ENCODE peak calls at places on chromosomes 16 and 17, in four cellular contexts. One of them, this sample, is unnamed.
A peak's percentile ranks its signal among the peaks of the same experiment; 100 is the strongest.

GRCh38 chr17:77810536-77810935 is 148.0 kb upstream of the TNRC6C start:
- DNase-seq in effector CD4-positive, alpha-beta T cell: no peak
- DNase-seq in NCI-H2081: no peak
- DNase-seq in foreskin keratinocyte: peak; percentile 47
- DNase-seq in this sample: no peak

GRCh38 chr16:2154533-2155090 is 970 bp upstream of the TRAF7 start:
- DNase-seq in effector CD4-positive, alpha-beta T cell: no peak
- DNase-seq in NCI-H2081: no peak
- DNase-seq in foreskin keratinocyte: no peak
- DNase-seq in this sample: no peak

GRCh38 chr16:88781140-88782077 is 3.6 kb downstream of the PIEZO1 start:
- DNase-seq in effector CD4-positive, alpha-beta T cell: peak; percentile 53
- DNase-seq in NCI-H2081: no peak
- DNase-seq in foreskin keratinocyte: peak; percentile 22
- DNase-seq in this sample: no peak

GRCh38 chr16:2250652-2251280 is 621 bp downstream of the ECI1 start:
- DNase-seq in effector CD4-positive, alpha-beta T cell: peak; percentile 16
- DNase-seq in NCI-H2081: no peak
- DNase-seq in foreskin keratinocyte: peak; percentile 49
- DNase-seq in this sample: no peak

GRCh38 chr17:18988546-18989173 is 15.9 kb downstream of the FAM83G start:
- DNase-seq in effector CD4-positive, alpha-beta T cell: no peak
- DNase-seq in NCI-H2081: no peak
- DNase-seq in foreskin keratinocyte: no peak
- DNase-seq in this sample: no peak

GRCh38 chr17:57755479-57756070 is 10.5 kb upstream of the CCDC182 start:
- DNase-seq in effector CD4-positive, alpha-beta T cell: no peak
- DNase-seq in NCI-H2081: no peak
- DNase-seq in foreskin keratinocyte: no peak
- DNase-seq in this sample: no peak

GRCh38 chr16:30543067-30543466 is 8.4 kb upstream of the ZNF747 start:
- DNase-seq in effector CD4-positive, alpha-beta T cell: no peak
- DNase-seq in NCI-H2081: no peak
- DNase-seq in foreskin keratinocyte: no peak
- DNase-seq in this sample: no peak

GRCh38 chr17:78879679-78880186 is 23.3 kb downstream of the CEP295NL start:
- DNase-seq in effector CD4-positive, alpha-beta T cell: no peak
- DNase-seq in NCI-H2081: no peak
- DNase-seq in foreskin keratinocyte: no peak
- DNase-seq in this sample: no peak

GRCh38 chr17:57084361-57084801 is 665 bp upstream of the AKAP1 start:
- DNase-seq in effector CD4-positive, alpha-beta T cell: no peak
- DNase-seq in NCI-H2081: no peak
- DNase-seq in foreskin keratinocyte: peak; percentile 75
- DNase-seq in this sample: no peak

GRCh38 chr17:21242780-21243515 is 10.3 kb downstream of the NATD1 start:
- DNase-seq in effector CD4-positive, alpha-beta T cell: no peak
- DNase-seq in NCI-H2081: no peak
- DNase-seq in foreskin keratinocyte: no peak
- DNase-seq in this sample: no peak

GRCh38 chr17:66309793-66310192 is 7.4 kb downstream of the PRKCA start:
- DNase-seq in effector CD4-positive, alpha-beta T cell: no peak
- DNase-seq in NCI-H2081: no peak
- DNase-seq in foreskin keratinocyte: no peak
- DNase-seq in this sample: no peak

GRCh38 chr17:21033350-21033749 is 9.5 kb downstream of the USP22 start:
- DNase-seq in effector CD4-positive, alpha-beta T cell: no peak
- DNase-seq in NCI-H2081: no peak
- DNase-seq in foreskin keratinocyte: no peak
- DNase-seq in this sample: no peak

GRCh38 chr16:87017388-87018012 is 299.7 kb downstream of the C16orf95 start:
- DNase-seq in effector CD4-positive, alpha-beta T cell: no peak
- DNase-seq in NCI-H2081: no peak
- DNase-seq in foreskin keratinocyte: peak; percentile 91
- DNase-seq in this sample: peak; percentile 11

GRCh38 chr16:730666-731509 is 4.0 kb downstream of the HAGHL start:
- DNase-seq in effector CD4-positive, alpha-beta T cell: no peak
- DNase-seq in NCI-H2081: no peak
- DNase-seq in foreskin keratinocyte: no peak
- DNase-seq in this sample: no peak

GRCh38 chr17:73546770-73547345 is 97.4 kb downstream of the SDK2 start:
- DNase-seq in effector CD4-positive, alpha-beta T cell: no peak
- DNase-seq in NCI-H2081: no peak
- DNase-seq in foreskin keratinocyte: peak; percentile 79
- DNase-seq in this sample: peak; percentile 43

GRCh38 chr17:12730931-12731521 is 58.3 kb upstream of the ARHGAP44 start:
- DNase-seq in effector CD4-positive, alpha-beta T cell: no peak
- DNase-seq in NCI-H2081: no peak
- DNase-seq in foreskin keratinocyte: no peak
- DNase-seq in this sample: no peak

GRCh38 chr16:75742424-75743047 is 16.2 kb upstream of the CPHXL start:
- DNase-seq in effector CD4-positive, alpha-beta T cell: no peak
- DNase-seq in NCI-H2081: no peak
- DNase-seq in foreskin keratinocyte: no peak
- DNase-seq in this sample: no peak

GRCh38 chr17:58378895-58379824 is 27.2 kb upstream of the SUPT4H1 start:
- DNase-seq in effector CD4-positive, alpha-beta T cell: no peak
- DNase-seq in NCI-H2081: no peak
- DNase-seq in foreskin keratinocyte: no peak
- DNase-seq in this sample: no peak

GRCh38 chr17:35609831-35610230 is 22.7 kb downstream of the AP2B1 start:
- DNase-seq in effector CD4-positive, alpha-beta T cell: no peak
- DNase-seq in NCI-H2081: no peak
- DNase-seq in foreskin keratinocyte: no peak
- DNase-seq in this sample: no peak

GRCh38 chr17:21066394-21066793 is 23.6 kb upstream of the USP22 start:
- DNase-seq in effector CD4-positive, alpha-beta T cell: no peak
- DNase-seq in NCI-H2081: no peak
- DNase-seq in foreskin keratinocyte: no peak
- DNase-seq in this sample: no peak

GRCh38 chr17:59361386-59361785 is 29.9 kb downstream of the YPEL2 start:
- DNase-seq in effector CD4-positive, alpha-beta T cell: peak; percentile 7
- DNase-seq in NCI-H2081: no peak
- DNase-seq in foreskin keratinocyte: peak; percentile 71
- DNase-seq in this sample: no peak

GRCh38 chr17:68707032-68707431 is 105.9 kb upstream of the FAM20A start:
- DNase-seq in effector CD4-positive, alpha-beta T cell: no peak
- DNase-seq in NCI-H2081: no peak
- DNase-seq in foreskin keratinocyte: peak; percentile 66
- DNase-seq in this sample: no peak

GRCh38 chr16:80346160-80346632 is 194.6 kb upstream of the DYNLRB2 start:
- DNase-seq in effector CD4-positive, alpha-beta T cell: no peak
- DNase-seq in NCI-H2081: no peak
- DNase-seq in foreskin keratinocyte: no peak
- DNase-seq in this sample: no peak

GRCh38 chr16:50326835-50327465 is 41.8 kb downstream of the BRD7 start:
- DNase-seq in effector CD4-positive, alpha-beta T cell: peak; percentile 58
- DNase-seq in NCI-H2081: no peak
- DNase-seq in foreskin keratinocyte: peak; percentile 29
- DNase-seq in this sample: no peak

GRCh38 chr17:69047368-69048263 is 13.1 kb downstream of the ABCA9 start:
- DNase-seq in effector CD4-positive, alpha-beta T cell: no peak
- DNase-seq in NCI-H2081: no peak
- DNase-seq in foreskin keratinocyte: peak; percentile 53
- DNase-seq in this sample: peak; percentile 12

GRCh38 chr17:900336-900735 is 79.2 kb downstream of the NXN start:
- DNase-seq in effector CD4-positive, alpha-beta T cell: no peak
- DNase-seq in NCI-H2081: no peak
- DNase-seq in foreskin keratinocyte: peak; percentile 52
- DNase-seq in this sample: no peak

GRCh38 chr17:83145358-83145738 is 65.9 kb downstream of the METRNL start:
- DNase-seq in effector CD4-positive, alpha-beta T cell: no peak
- DNase-seq in NCI-H2081: no peak
- DNase-seq in foreskin keratinocyte: no peak
- DNase-seq in this sample: no peak

GRCh38 chr17:72031219-72031906 is 89.5 kb upstream of the SOX9 start:
- DNase-seq in effector CD4-positive, alpha-beta T cell: no peak
- DNase-seq in NCI-H2081: peak; percentile 17
- DNase-seq in foreskin keratinocyte: no peak
- DNase-seq in this sample: no peak

GRCh38 chr16:56413381-56413780 is 12.0 kb downstream of the AMFR start:
- DNase-seq in effector CD4-positive, alpha-beta T cell: no peak
- DNase-seq in NCI-H2081: no peak
- DNase-seq in foreskin keratinocyte: no peak
- DNase-seq in this sample: no peak

GRCh38 chr17:32142857-32143524 is 689 bp downstream of the RHOT1 start:
- DNase-seq in effector CD4-positive, alpha-beta T cell: no peak
- DNase-seq in NCI-H2081: peak; percentile 44
- DNase-seq in foreskin keratinocyte: peak; percentile 54
- DNase-seq in this sample: no peak

GRCh38 chr16:23836404-23837291 is 865 bp downstream of the PRKCB start:
- DNase-seq in effector CD4-positive, alpha-beta T cell: peak; percentile 52
- DNase-seq in NCI-H2081: no peak
- DNase-seq in foreskin keratinocyte: no peak
- DNase-seq in this sample: no peak

This sample was measured in DMS153.